ENCODE peak calls at places on chromosomes 4 and X, in seven cellular contexts. L is sigmoid colon, Z is ovary, W is tibial nerve, D is GM12892, T is testis, F is spleen. V is an unnamed sample.

GRCh38 chrX:109578916-109579315 is 42.3 kb downstream of the NXT2 start:
- DNase-seq in L (no peak), Z (no peak), W (no peak), D (no peak), T (no peak), F (no peak), V (no peak)

GRCh38 chrX:9656277-9656676 is 109.4 kb downstream of the GPR143 start:
- DNase-seq in L (no peak), Z (no peak), W (no peak), D (no peak), T (no peak), F (no peak), V (no peak)

GRCh38 chr4:48509543-48509942 is 19.5 kb downstream of the ZAR1 start:
- DNase-seq in L (no peak), Z (no peak), W (no peak), D (no peak), T (no peak), F (no peak), V (no peak)

GRCh38 chr4:25663778-25664177 is 8.1 kb downstream of the SLC34A2 start:
- DNase-seq in L (no peak), Z (no peak), W (no peak), D (no peak), T (no peak), F (no peak), V (no peak)

GRCh38 chr4:57443308-57444243 is 333.4 kb upstream of the IGFBP7 start:
- DNase-seq in L (no peak), Z (no peak), W (no peak), D (no peak), T (no peak), F (no peak), V (no peak)

GRCh38 chr4:84324850-84325249 is 174.2 kb downstream of the NKX6-1 start:
- DNase-seq in L (no peak), Z (no peak), W (no peak), D (no peak), T (no peak), F (no peak), V (no peak)

GRCh38 chr4:48651869-48652447 is 128.1 kb downstream of the FRYL start:
- DNase-seq in L (no peak), Z (no peak), W (no peak), D (no peak), T (no peak), F (no peak), V (no peak)

GRCh38 chr4:5998333-5998936 is 19.8 kb downstream of the C4orf50 start:
- DNase-seq in L (peak), Z (peak), W (no peak), D (peak), T (peak), F (no peak), V (peak)

GRCh38 chrX:70960728-70961127 is 29.8 kb upstream of the SLC7A3 start:
- DNase-seq in L (no peak), Z (no peak), W (no peak), D (no peak), T (no peak), F (no peak), V (no peak)

GRCh38 chrX:42290608-42291007 is 367.3 kb upstream of the CASK start:
- DNase-seq in L (no peak), Z (no peak), W (no peak), D (no peak), T (no peak), F (no peak), V (no peak)

GRCh38 chr4:7137346-7138200 is 54.8 kb upstream of the SORCS2 start:
- DNase-seq in L (no peak), Z (no peak), W (no peak), D (no peak), T (no peak), F (no peak), V (no peak)

GRCh38 chrX:31397119-31397518 is 325.3 kb upstream of the FTHL17 start:
- DNase-seq in L (no peak), Z (no peak), W (no peak), D (no peak), T (no peak), F (no peak), V (peak)

GRCh38 chrX:44400588-44400987 is 57.1 kb upstream of the EFHC2 start:
- DNase-seq in L (no peak), Z (no peak), W (no peak), D (no peak), T (peak), F (no peak), V (peak)

GRCh38 chrX:154596290-154596929 is 11.5 kb downstream of the CTAG1A start:
- DNase-seq in L (no peak), Z (peak), W (no peak), D (no peak), T (no peak), F (no peak), V (peak)

GRCh38 chrX:110146521-110146920 is 143.6 kb downstream of the TMEM164 start:
- DNase-seq in L (no peak), Z (peak), W (no peak), D (no peak), T (peak), F (no peak), V (no peak)

GRCh38 chr4:47525154-47525819 is 40.2 kb downstream of the ATP10D start:
- DNase-seq in L (peak), Z (peak), W (no peak), D (no peak), T (no peak), F (no peak), V (peak)

GRCh38 chr4:124334119-124334518 is 378.4 kb downstream of the ANKRD50 start:
- DNase-seq in L (no peak), Z (peak), W (no peak), D (no peak), T (peak), F (no peak), V (peak)

GRCh38 chrX:43655151-43655676 is 885 bp upstream of the MAOA start:
- DNase-seq in L (peak), Z (peak), W (peak), D (no peak), T (peak), F (no peak), V (no peak)

DNA sequence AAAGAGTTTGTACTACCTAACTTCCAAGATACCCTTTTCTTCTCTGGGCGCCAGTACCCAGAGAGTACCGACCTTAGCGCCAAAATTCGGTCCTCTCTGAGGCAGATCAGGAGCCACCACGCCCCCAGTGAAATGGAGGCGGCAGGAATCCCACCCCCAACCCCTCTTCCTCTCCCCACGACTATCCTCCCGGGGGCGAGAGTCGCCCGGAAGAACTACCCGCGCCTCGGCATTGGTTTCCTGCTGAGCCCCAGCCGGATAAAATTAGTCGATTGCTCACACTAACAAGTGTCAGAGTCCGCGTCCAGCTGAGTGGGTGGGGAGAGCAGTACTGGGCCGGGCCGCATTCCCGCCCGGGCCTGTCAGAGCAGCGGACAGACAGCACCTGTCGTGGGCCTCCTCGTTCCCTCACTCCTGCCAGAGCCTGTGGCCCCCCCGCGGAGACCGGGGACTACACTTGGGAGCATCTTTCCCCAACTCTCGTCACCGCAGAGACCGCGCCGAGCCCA is 78.7 kb downstream of the RLIM start:
- DNase-seq in L (peak), Z (peak), W (peak), D (peak), T (peak), F (peak), V (peak)
- TF ChIP-seq POLR2A in L (peak), Z (no peak), W (no peak), D (no peak), T (no peak), F (no peak), V (no peak)

DNA sequence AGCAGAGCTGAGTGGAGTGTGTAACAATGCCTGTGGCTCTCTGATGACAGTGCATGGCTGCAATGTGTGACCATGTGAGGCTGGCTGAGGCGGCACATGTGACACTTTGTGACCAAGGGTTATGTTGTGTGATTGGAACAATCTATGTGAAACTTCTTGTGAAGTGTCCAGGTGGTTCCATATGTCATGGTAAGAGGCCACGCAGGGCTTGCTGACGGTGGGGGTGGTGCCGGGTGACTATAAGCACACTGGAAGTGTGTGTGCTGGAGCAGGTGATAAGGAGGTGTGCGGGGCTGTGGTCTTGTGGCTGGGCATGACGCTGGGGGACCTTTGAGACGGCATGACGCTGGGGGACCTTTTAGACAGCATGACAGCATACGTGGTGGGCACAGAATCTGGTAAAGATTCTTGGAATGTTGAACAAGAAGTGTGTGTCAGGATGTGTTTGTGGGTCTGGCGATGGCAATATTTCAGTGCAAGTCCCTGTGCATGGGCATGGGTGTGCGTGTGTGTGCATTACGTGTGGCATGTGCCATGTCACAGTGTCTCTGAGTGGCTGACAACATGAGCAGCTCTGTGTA is 7.4 kb upstream of the HDAC6 start:
- DNase-seq in L (no peak), Z (no peak), W (no peak), D (no peak), T (no peak), F (no peak), V (no peak)
- TF ChIP-seq POLR2A in L (no peak), Z (no peak), W (no peak), D (no peak), T (no peak), F (no peak), V (no peak)

DNA sequence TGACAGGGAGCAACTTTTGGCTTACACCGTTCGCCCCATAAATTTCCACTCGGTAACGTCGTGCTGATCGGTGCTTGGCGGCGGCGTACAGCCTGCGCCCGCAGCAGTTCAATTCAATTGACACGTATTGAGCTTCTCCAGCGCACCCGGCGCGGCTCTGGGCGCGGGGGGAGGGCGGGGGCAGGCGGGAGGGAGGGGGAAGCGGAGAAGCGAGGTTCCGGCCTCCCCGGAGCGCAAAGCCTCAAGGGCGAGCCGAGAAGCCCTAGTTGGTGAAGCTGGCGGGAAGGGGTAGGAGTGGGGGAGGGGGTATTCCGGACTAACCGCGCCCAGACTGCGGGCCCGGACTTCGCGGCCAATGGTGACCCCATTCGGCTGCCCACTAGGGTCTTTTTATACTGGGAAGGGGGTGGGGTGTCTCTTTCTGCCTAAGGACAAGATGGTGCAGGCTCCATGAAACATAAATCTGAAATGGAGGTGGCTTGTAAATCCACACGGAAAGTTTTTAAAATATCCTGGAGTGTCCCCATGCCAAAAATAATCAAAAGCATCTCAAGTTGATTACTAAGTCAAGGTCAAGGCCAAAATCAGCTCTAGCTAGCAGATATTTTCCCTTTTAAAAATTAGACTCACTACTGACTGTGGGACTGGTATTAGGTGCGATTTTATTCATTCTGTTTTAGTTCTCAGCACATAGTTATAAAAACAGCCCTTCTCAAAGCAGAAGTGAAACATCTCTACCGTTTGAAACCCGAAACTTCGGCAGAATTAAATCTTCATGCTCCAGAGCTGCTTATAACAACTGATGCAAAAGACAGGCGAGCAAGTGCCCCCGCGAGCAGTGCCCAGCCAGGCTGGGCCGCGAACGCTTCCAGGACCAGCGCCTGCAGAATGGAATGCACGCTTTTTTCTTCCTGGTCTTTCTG is 1.5 kb upstream of the BCOR start:
- DNase-seq in L (peak), Z (peak), W (no peak), D (peak), T (peak), F (peak), V (no peak)
- TF ChIP-seq POLR2A in L (no peak), Z (no peak), W (no peak), D (no peak), T (no peak), F (no peak), V (no peak)

GRCh38 chr4:8376361-8377102 is 64.0 kb downstream of the ACOX3 start:
- DNase-seq in L (peak), Z (no peak), W (no peak), D (no peak), T (no peak), F (peak), V (no peak)

GRCh38 chr4:8378776-8379175 is 61.7 kb downstream of the ACOX3 start:
- DNase-seq in L (peak), Z (no peak), W (no peak), D (no peak), T (no peak), F (no peak), V (no peak)

GRCh38 chr4:8378101-8378724 is 62.3 kb downstream of the ACOX3 start:
- DNase-seq in L (peak), Z (no peak), W (no peak), D (no peak), T (no peak), F (no peak), V (no peak)

GRCh38 chr4:8379281-8379680 is 61.2 kb downstream of the ACOX3 start:
- DNase-seq in L (peak), Z (no peak), W (no peak), D (no peak), T (no peak), F (no peak), V (no peak)

GRCh38 chr4:8377103-8378075 is 63.1 kb downstream of the ACOX3 start:
- DNase-seq in L (peak), Z (no peak), W (no peak), D (no peak), T (no peak), F (peak), V (no peak)
- TF ChIP-seq POLR2A in L (no peak), Z (no peak), W (no peak), D (no peak), T (no peak), F (no peak), V (no peak)

GRCh38 chrX:47658684-47659515 is at the start of gene UXT:
- DNase-seq in L (peak), Z (peak), W (peak), D (peak), T (peak), F (peak), V (peak)
- TF ChIP-seq POLR2A in L (peak), Z (peak), W (peak), D (peak), T (no peak), F (peak), V (peak)

GRCh38 chr4:24470681-24471622 is 113.4 kb downstream of the DHX15 start:
- DNase-seq in L (peak), Z (peak), W (no peak), D (peak), T (peak), F (no peak), V (no peak)

GRCh38 chr4:24475756-24476155 is 108.6 kb downstream of the DHX15 start:
- DNase-seq in L (no peak), Z (no peak), W (no peak), D (no peak), T (no peak), F (no peak), V (no peak)

GRCh38 chr4:24471623-24472510 is 112.5 kb downstream of the DHX15 start:
- DNase-seq in L (peak), Z (peak), W (no peak), D (peak), T (peak), F (no peak), V (no peak)

GRCh38 chr4:24473309-24473721 is 111.0 kb downstream of the DHX15 start:
- DNase-seq in L (peak), Z (peak), W (no peak), D (no peak), T (peak), F (no peak), V (peak)

DNA sequence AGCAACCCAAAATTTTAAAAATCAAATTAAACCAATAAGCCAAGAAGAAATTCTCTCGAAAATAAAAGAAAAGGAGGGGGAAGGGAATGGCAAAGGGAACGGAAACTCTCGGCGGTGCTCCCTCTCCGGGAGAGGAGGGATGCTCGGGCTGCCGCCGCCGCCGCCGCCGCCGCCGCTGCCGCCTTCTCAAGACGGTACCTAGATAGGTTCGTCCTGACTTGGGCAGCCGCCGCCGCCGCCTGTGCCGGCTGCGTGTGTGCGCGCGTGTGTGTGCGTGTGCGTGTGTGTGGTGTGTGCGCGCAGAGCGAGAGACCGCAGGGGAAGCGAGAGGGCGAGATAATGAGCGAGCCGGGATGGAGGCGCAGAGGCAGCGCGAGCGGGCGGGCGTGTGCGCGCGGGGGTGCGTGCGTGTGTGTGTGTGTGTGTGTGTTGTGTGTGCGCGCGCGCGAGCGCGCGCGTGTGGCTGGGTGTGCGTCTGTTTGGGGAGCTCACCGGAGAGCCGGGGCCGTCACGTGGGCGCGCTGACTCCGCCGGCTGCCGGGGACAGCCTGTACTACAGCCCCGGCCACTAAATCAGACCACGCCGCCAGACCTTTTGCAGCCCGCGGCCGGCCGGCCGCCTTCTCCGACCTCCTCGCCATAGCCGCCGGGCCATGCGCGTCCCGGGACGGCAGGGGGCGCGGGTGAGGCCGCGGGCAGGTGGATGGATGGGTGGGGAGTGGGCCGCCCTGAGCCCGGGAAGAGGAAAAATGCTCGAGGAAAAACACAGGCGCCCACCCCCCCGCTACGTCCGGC is 111.6 kb downstream of the DHX15 start:
- DNase-seq in L (peak), Z (peak), W (peak), D (peak), T (peak), F (peak), V (peak)
- TF ChIP-seq POLR2A in L (no peak), Z (peak), W (peak), D (no peak), T (no peak), F (no peak), V (no peak)

GRCh38 chrX:119502727-119503483 is 34.7 kb downstream of the SLC25A5 start:
- DNase-seq in L (peak), Z (no peak), W (no peak), D (no peak), T (no peak), F (no peak), V (no peak)
- TF ChIP-seq POLR2A in L (no peak), Z (no peak), W (no peak), D (no peak), T (no peak), F (no peak), V (no peak)

DNA sequence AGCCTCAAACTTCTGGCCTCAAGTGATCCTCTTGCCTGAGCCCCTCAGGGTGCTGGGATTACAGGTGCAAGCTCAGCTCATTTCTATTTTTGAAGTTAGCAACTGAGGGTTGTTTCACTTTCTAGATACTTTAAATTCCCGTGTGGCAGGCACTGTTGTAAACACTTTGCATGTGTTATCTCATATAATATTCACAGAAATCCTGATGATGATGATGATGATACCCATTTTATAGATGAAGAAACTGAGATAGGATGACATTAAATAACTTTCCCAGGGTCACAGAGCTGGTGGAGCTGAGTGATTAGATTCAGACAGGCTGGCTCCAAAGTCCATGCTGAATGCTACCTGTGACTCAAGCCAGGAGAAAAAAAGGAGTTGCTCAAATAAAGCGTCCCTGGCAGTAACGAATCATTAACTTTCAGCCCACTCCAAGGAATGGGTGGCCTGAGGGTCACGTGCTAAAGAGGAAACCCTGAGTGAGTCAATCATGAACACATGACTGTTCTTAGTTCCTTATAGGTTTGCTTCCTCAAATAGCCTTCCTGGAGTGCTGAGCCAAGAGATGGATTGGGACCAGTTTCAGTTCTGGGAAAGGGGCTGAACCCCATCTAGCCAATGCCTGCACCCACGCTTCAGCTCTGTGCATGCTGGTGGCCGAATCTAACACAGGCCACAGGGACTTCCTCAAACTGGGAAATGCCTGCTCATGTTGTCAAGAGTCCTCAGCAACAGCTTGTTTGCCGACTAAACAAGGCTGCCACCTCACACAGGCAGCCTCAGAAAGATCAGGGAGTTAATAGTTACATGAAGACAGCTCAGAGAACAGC is 52.8 kb downstream of the RBM47 start:
- DNase-seq in L (peak), Z (peak), W (peak), D (no peak), T (peak), F (peak), V (peak)
- TF ChIP-seq POLR2A in L (no peak), Z (no peak), W (no peak), D (no peak), T (no peak), F (no peak), V (no peak)

DNA sequence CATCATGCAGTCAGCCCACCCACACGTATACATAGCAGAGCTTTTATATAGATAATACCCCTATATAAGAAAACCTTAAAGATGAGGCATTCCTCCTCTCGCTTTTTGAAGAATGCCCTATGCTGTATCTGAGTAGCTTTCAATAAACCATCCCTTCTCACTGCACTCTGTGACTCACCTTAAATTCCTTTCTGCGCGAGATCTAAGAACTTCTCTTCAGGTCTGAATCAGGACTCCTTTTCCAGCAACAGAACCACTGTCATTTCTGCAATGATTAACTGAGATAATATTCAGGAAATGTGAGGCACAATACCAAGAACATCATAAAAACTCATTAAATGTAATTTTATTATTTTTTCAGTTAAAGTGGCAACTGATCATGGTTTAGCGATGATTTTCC is 76.4 kb upstream of the DCLK2 start:
- DNase-seq in L (no peak), Z (no peak), W (no peak), D (no peak), T (no peak), F (no peak), V (no peak)
- TF ChIP-seq POLR2A in L (no peak), Z (no peak), W (no peak), D (no peak), T (no peak), F (no peak), V (no peak)

V was measured in H54.